ENCODE peak calls at places on chromosomes 1 and 21, in six cellular contexts. R is AG09319, U is ureter, Z is fibroblast of the aortic adventitia, Q is AG04450, I is dermis microvascular lymphatic vessel endothelial cell. F is an unnamed sample.

GRCh38 chr1:199522338-199522737 is 505.2 kb upstream of the NR5A2 start:
- DNase-seq in R (no peak), I (no peak), Q (no peak), U (no peak), Z (peak; percentile 8), F (peak; percentile 10)

GRCh38 chr1:163337631-163338030 is 15.9 kb downstream of the NUF2 start:
- DNase-seq in Z (peak; percentile 29), U (no peak), R (no peak), I (no peak), Q (peak; percentile 30), F (peak; percentile 23)

GRCh38 chr1:19445417-19446342 is 39.7 kb downstream of the CAPZB start:
- DNase-seq in Z (peak; percentile 52), R (no peak), U (no peak), I (peak; percentile 81), Q (no peak), F (peak; percentile 65)

GRCh38 chr21:45132841-45133573 is 58.6 kb downstream of the ADARB1 start:
- DNase-seq in U (peak; percentile 48), R (no peak), I (peak; percentile 77), Z (no peak), Q (no peak), F (peak; percentile 36)

GRCh38 chr1:56295949-56296929 is 283.1 kb downstream of the PLPP3 start:
- DNase-seq in Z (no peak), I (no peak), R (no peak), Q (no peak), U (no peak), F (no peak)

GRCh38 chr1:87305096-87305495 is 23.6 kb upstream of the LMO4 start:
- DNase-seq in Z (no peak), I (no peak), Q (no peak), U (no peak), R (no peak), F (no peak)

GRCh38 chr1:228842094-228842775 is 107.0 kb downstream of the RHOU start:
- DNase-seq in I (peak; percentile 69), Z (peak; percentile 72), Q (peak; percentile 47), U (no peak), R (peak; percentile 14), F (peak; percentile 82)

GRCh38 chr1:160997323-160998038 is 23.5 kb downstream of the F11R start:
- DNase-seq in R (peak; percentile 19), Q (no peak), I (peak; percentile 85), U (peak; percentile 74), Z (peak; percentile 76), F (peak; percentile 49)

GRCh38 chr1:116971481-116971880 is 30.1 kb upstream of the CD101 start:
- DNase-seq in U (no peak), Q (no peak), Z (no peak), R (no peak), I (no peak), F (peak; percentile 49)

GRCh38 chr1:64961923-64962322 is 4.4 kb downstream of the JAK1 start:
- DNase-seq in I (no peak), R (no peak), Z (no peak), Q (no peak), U (no peak), F (no peak)

GRCh38 chr1:160083968-160084770 is 2.8 kb downstream of the KCNJ9 start:
- DNase-seq in U (peak; percentile 77), Q (no peak), I (peak; percentile 53), R (no peak), Z (peak; percentile 16), F (peak; percentile 17)

GRCh38 chr21:39483917-39484316 is 32.1 kb downstream of the SH3BGR start:
- DNase-seq in I (no peak), Q (no peak), U (no peak), Z (peak; percentile 83), R (no peak), F (peak; percentile 70)

GRCh38 chr1:224736619-224737352 is 120.7 kb downstream of the CNIH3 start:
- DNase-seq in Z (peak; percentile 85), U (no peak), R (peak; percentile 16), I (no peak), Q (no peak), F (peak; percentile 52)

GRCh38 chr1:204466416-204467405 is 27.9 kb downstream of the PIK3C2B start:
- DNase-seq in R (no peak), Q (no peak), U (no peak), I (no peak), Z (no peak), F (no peak)

GRCh38 chr1:39380036-39380435 is 111.4 kb upstream of the BMP8A start:
- DNase-seq in R (no peak), I (peak; percentile 29), Q (no peak), Z (peak; percentile 27), U (no peak), F (no peak)

GRCh38 chr1:193654951-193655705 is 468.7 kb upstream of the B3GALT2 start:
- DNase-seq in I (no peak), U (no peak), Z (peak; percentile 67), R (no peak), Q (no peak), F (peak; percentile 60)

GRCh38 chr1:236850077-236850476 is 55.0 kb downstream of the MTR start:
- DNase-seq in I (no peak), R (no peak), Z (no peak), Q (no peak), U (no peak), F (no peak)

GRCh38 chr1:19073311-19074186 is 117.1 kb upstream of the IFFO2 start:
- DNase-seq in R (no peak), I (no peak), U (peak; percentile 74), Q (no peak), Z (no peak), F (no peak)

GRCh38 chr1:16013220-16013907 is 4.5 kb downstream of the HSPB7 start:
- DNase-seq in I (peak; percentile 81), R (no peak), U (peak; percentile 75), Z (peak; percentile 70), Q (no peak), F (peak; percentile 77)

GRCh38 chr21:46079357-46080170 is 18.3 kb upstream of the COL6A2 start:
- DNase-seq in I (no peak), Z (peak; percentile 86), R (peak; percentile 84), U (peak; percentile 50), Q (peak; percentile 80), F (peak; percentile 82)